ENCODE peak calls at places on chromosome 4, in six cellular contexts. One of them, this sample, is unnamed.

GRCh38 chr4:139028191-139028661 is 12.6 kb downstream of the NOCT start:
- DNase-seq in GM04504: no peak
- DNase-seq in A549: no peak
- DNase-seq in mucosa of gallbladder: no peak
- DNase-seq in stromal cell of bone marrow: no peak
- DNase-seq in left lung: no peak
- DNase-seq in this sample: peak; percentile 19

GRCh38 chr4:178329226-178329872 is 887.1 kb upstream of the AGA start:
- DNase-seq in A549: no peak
- DNase-seq in GM04504: no peak
- DNase-seq in left lung: no peak
- DNase-seq in stromal cell of bone marrow: no peak
- DNase-seq in mucosa of gallbladder: no peak
- DNase-seq in this sample: no peak

GRCh38 chr4:141375855-141376254 is 155.2 kb downstream of the ZNF330 start:
- DNase-seq in GM04504: peak; percentile 71
- DNase-seq in stromal cell of bone marrow: peak; percentile 49
- DNase-seq in left lung: no peak
- DNase-seq in mucosa of gallbladder: peak; percentile 52
- DNase-seq in A549: peak; percentile 87
- DNase-seq in this sample: no peak

GRCh38 chr4:71814433-71814832 is 30.6 kb upstream of the GC start:
- DNase-seq in mucosa of gallbladder: no peak
- DNase-seq in A549: no peak
- DNase-seq in GM04504: no peak
- DNase-seq in left lung: no peak
- DNase-seq in stromal cell of bone marrow: no peak
- DNase-seq in this sample: no peak

GRCh38 chr4:88060431-88060830 is 53.0 kb downstream of the PKD2 start:
- DNase-seq in A549: no peak
- DNase-seq in GM04504: no peak
- DNase-seq in mucosa of gallbladder: no peak
- DNase-seq in stromal cell of bone marrow: no peak
- DNase-seq in left lung: no peak
- DNase-seq in this sample: no peak

GRCh38 chr4:77454858-77455257 is 150.8 kb upstream of the CXCL13 start:
- DNase-seq in GM04504: no peak
- DNase-seq in left lung: no peak
- DNase-seq in A549: no peak
- DNase-seq in mucosa of gallbladder: no peak
- DNase-seq in stromal cell of bone marrow: no peak
- DNase-seq in this sample: no peak

GRCh38 chr4:83504974-83505373 is 20.1 kb upstream of the ABRAXAS1 start:
- DNase-seq in GM04504: no peak
- DNase-seq in A549: no peak
- DNase-seq in mucosa of gallbladder: no peak
- DNase-seq in left lung: no peak
- DNase-seq in stromal cell of bone marrow: no peak
- DNase-seq in this sample: no peak

GRCh38 chr4:98659106-98659592 is 738 bp upstream of the TSPAN5 start:
- DNase-seq in GM04504: peak; percentile 26
- DNase-seq in mucosa of gallbladder: no peak
- DNase-seq in left lung: no peak
- DNase-seq in stromal cell of bone marrow: no peak
- DNase-seq in A549: peak; percentile 43
- DNase-seq in this sample: peak; percentile 43

GRCh38 chr4:1928356-1929235 is 57.4 kb downstream of the NSD2 start:
- DNase-seq in left lung: no peak
- DNase-seq in GM04504: no peak
- DNase-seq in stromal cell of bone marrow: no peak
- DNase-seq in A549: no peak
- DNase-seq in mucosa of gallbladder: no peak
- DNase-seq in this sample: no peak

GRCh38 chr4:111959202-111959601 is 186.1 kb upstream of the FAM241A start:
- DNase-seq in left lung: no peak
- DNase-seq in A549: peak; percentile 65
- DNase-seq in mucosa of gallbladder: no peak
- DNase-seq in GM04504: peak; percentile 31
- DNase-seq in stromal cell of bone marrow: peak; percentile 15
- DNase-seq in this sample: no peak

GRCh38 chr4:37717575-37717974 is 31.4 kb upstream of the RELL1 start:
- DNase-seq in A549: peak; percentile 4
- DNase-seq in mucosa of gallbladder: no peak
- DNase-seq in stromal cell of bone marrow: peak; percentile 77
- DNase-seq in GM04504: peak; percentile 43
- DNase-seq in left lung: no peak
- DNase-seq in this sample: no peak

GRCh38 chr4:16206301-16206700 is 20.0 kb downstream of the TAPT1 start:
- DNase-seq in A549: no peak
- DNase-seq in GM04504: no peak
- DNase-seq in left lung: no peak
- DNase-seq in mucosa of gallbladder: no peak
- DNase-seq in stromal cell of bone marrow: no peak
- DNase-seq in this sample: no peak

GRCh38 chr4:92101609-92102231 is 202.0 kb upstream of the GRID2 start:
- DNase-seq in mucosa of gallbladder: no peak
- DNase-seq in GM04504: peak; percentile 1
- DNase-seq in A549: no peak
- DNase-seq in left lung: no peak
- DNase-seq in stromal cell of bone marrow: peak; percentile 45
- DNase-seq in this sample: no peak

GRCh38 chr4:138919094-138919936 is 96.3 kb upstream of the NOCT start:
- DNase-seq in A549: peak; percentile 81
- DNase-seq in GM04504: peak; percentile 45
- DNase-seq in mucosa of gallbladder: peak; percentile 58
- DNase-seq in stromal cell of bone marrow: peak; percentile 56
- DNase-seq in left lung: peak; percentile 83
- DNase-seq in this sample: peak; percentile 88

GRCh38 chr4:14169460-14169859 is 541.9 kb upstream of the BOD1L1 start:
- DNase-seq in left lung: no peak
- DNase-seq in stromal cell of bone marrow: peak; percentile 73
- DNase-seq in A549: peak; percentile 16
- DNase-seq in mucosa of gallbladder: no peak
- DNase-seq in GM04504: no peak
- DNase-seq in this sample: no peak

GRCh38 chr4:169131556-169132208 is 121.6 kb upstream of the CBR4 start:
- DNase-seq in GM04504: no peak
- DNase-seq in A549: no peak
- DNase-seq in stromal cell of bone marrow: no peak
- DNase-seq in mucosa of gallbladder: no peak
- DNase-seq in left lung: no peak
- DNase-seq in this sample: no peak

This sample was measured in T47D.